ENCODE peak calls at places on chromosomes 1 and 21, in four cellular contexts. X is cardiac muscle cell, G is AG04450, E is heart left ventricle. A is an unnamed sample.
A peak's percentile ranks its signal among the peaks of the same experiment; 100 is the strongest.

GRCh38 chr1:86748622-86749373 is 44.4 kb downstream of the SH3GLB1 start:
- DNase-seq in X (peak; percentile 17), G (no peak), E (no peak), A (no peak)

GRCh38 chr1:153535664-153536585 is at the start of gene S100A6:
- DNase-seq in X (peak; percentile 90), G (peak; percentile 76), E (peak; percentile 93), A (no peak)

GRCh38 chr1:53391982-53392381 is 64.1 kb upstream of the LRP8 start:
- DNase-seq in X (no peak), G (no peak), E (no peak), A (no peak)

GRCh38 chr21:38798481-38798882 is 7.2 kb upstream of the ETS2 start:
- DNase-seq in X (peak; percentile 50), G (no peak), E (no peak), A (peak; percentile 83)

GRCh38 chr1:225347123-225347683 is 80.6 kb downstream of the LBR start:
- DNase-seq in X (peak; percentile 54), G (no peak), E (no peak), A (no peak)

GRCh38 chr1:57316291-57316690 is 107.6 kb downstream of the DAB1 start:
- DNase-seq in X (no peak), G (no peak), E (no peak), A (no peak)

GRCh38 chr1:39981957-39982356 is 27.0 kb downstream of the MFSD2A start:
- DNase-seq in X (peak; percentile 82), G (peak; percentile 71), E (no peak), A (no peak)

GRCh38 chr1:33273402-33273801 is 17.1 kb downstream of the ZNF362 start:
- DNase-seq in X (no peak), G (no peak), E (no peak), A (no peak)

GRCh38 chr1:116268211-116268610 is 104.8 kb upstream of the ATP1A1 start:
- DNase-seq in X (peak; percentile 37), G (no peak), E (no peak), A (peak; percentile 81)

GRCh38 chr1:228340686-228341449 is 65.8 kb downstream of the TRIM11 start:
- DNase-seq in X (peak; percentile 11), G (no peak), E (peak; percentile 55), A (no peak)

GRCh38 chr1:66253330-66253921 is 280.5 kb upstream of the SGIP1 start:
- DNase-seq in X (peak; percentile 84), G (peak; percentile 52), E (no peak), A (no peak)

GRCh38 chr1:187038789-187039188 is 210.0 kb downstream of the PLA2G4A start:
- DNase-seq in X (peak; percentile 46), G (peak; percentile 7), E (no peak), A (no peak)

GRCh38 chr1:84143796-84144565 is at the start of gene PRKACB:
- DNase-seq in X (peak; percentile 57), G (no peak), E (no peak), A (no peak)

GRCh38 chr1:26853600-26853999 is 9.3 kb upstream of the SFN start:
- DNase-seq in X (no peak), G (no peak), E (no peak), A (no peak)

GRCh38 chr1:76033800-76034475 is 40.6 kb upstream of the ST6GALNAC3 start:
- DNase-seq in X (no peak), G (no peak), E (no peak), A (no peak)

GRCh38 chr1:93324486-93325464 is 20.9 kb upstream of the DR1 start:
- DNase-seq in X (peak; percentile 53), G (no peak), E (no peak), A (peak; percentile 77)

GRCh38 chr21:29181799-29182470 is 51.5 kb downstream of the MAP3K7CL start:
- DNase-seq in X (peak; percentile 89), G (peak; percentile 73), E (no peak), A (no peak)

GRCh38 chr1:109425391-109425790 is 857 bp downstream of the PSMA5 start:
- DNase-seq in X (peak; percentile 25), G (no peak), E (no peak), A (no peak)

GRCh38 chr1:54376085-54377039 is 29.8 kb downstream of the SSBP3 start:
- DNase-seq in X (no peak), G (no peak), E (no peak), A (no peak)

GRCh38 chr1:69700770-69701169 is 133.0 kb downstream of the LRRC7 start:
- DNase-seq in X (peak; percentile 32), G (no peak), E (no peak), A (no peak)

GRCh38 chr1:34606504-34606903 is 148.3 kb upstream of the GJB5 start:
- DNase-seq in X (no peak), G (no peak), E (no peak), A (no peak)
- H3K27me3 ChIP-seq in X (peaks cover 25% of the 10 kb centered on the region), G (peaks cover 3% of the 10 kb centered on the region), E (peaks cover under 1% of the 10 kb centered on the region), A (peaks cover 3% of the 10 kb centered on the region)

DNA sequence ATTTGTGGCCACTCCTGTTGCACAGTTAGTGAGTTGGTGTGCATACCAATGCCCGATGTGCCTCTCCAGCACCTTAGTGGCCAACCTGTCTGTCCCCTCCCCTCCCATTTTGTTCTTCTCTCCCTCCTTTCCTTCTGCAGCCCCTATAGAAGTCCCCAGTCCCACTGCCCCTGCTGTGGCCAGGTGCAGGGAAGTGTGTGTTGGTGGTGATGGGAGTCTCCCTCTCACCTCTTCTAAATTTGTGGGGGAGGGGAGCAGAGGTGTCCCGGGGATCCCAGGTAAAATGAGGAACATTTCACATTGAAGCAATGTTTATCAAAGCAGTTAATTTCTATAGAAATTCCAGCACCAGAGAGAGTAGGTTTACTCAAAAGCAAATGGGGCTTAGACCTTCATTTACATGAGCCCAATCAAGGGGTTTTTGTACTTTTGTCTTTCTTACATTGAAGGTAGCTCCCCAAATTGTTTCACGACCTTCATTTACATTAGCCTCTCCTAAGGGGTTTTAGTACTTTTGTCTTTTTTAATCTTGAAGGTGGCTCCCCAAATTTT is 3.0 kb upstream of the C1orf21 start:
- DNase-seq in X (no peak), G (no peak), E (no peak), A (no peak)
- H3K27me3 ChIP-seq in X (peaks cover 9% of the 10 kb centered on the region), G (peaks cover 1% of the 10 kb centered on the region), E (no peaks in the 10 kb centered on the region), A (no peaks in the 10 kb centered on the region)

DNA sequence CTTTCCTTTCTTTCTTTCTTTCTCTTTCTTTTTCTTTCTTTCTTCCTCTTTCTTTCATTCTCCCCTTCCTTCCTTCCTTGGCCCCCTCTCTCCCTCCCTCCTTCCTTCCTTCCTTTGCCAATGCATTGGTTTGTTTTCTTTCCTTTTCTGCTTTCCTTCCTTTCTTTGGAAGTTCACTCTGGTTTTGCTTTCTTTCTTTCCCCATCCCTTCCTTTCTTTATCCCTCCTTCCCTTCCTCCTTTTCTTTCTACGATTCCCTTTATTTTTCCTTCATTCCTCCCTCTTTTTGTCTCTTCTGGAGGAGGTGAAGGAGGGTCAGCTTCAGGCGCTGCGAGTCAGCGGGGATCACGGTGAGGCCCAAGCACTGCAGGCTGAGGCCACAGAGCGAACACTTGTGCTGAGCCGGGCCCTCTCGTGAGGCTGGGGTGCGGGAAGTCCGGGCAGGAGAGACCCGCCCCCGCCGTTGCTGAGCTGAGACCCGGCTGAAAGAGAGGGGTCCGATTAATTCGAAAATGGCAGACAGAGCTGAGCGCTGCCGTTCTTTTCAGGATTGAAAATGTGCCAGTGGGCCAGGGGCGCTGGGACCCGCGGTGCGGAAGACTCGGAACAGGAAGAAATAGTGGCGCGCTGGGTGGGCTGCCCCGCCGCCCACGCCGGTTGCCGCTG is 1.5 kb downstream of the SIM2 start:
- DNase-seq in X (no peak), G (no peak), E (no peak), A (no peak)
- H3K27me3 ChIP-seq in X (peaks cover 100% of the 10 kb centered on the region), G (peaks cover 90% of the 10 kb centered on the region), E (peaks cover 100% of the 10 kb centered on the region), A (peaks cover 99% of the 10 kb centered on the region)

GRCh38 chr1:6419397-6419802 is 319 bp downstream of the HES2 start:
- DNase-seq in X (no peak), G (no peak), E (no peak), A (no peak)

GRCh38 chr1:6419803-6420593 is at the start of gene HES2:
- DNase-seq in X (no peak), G (no peak), E (no peak), A (no peak)

GRCh38 chr1:6420594-6421042 is 899 bp upstream of the HES2 start:
- DNase-seq in X (no peak), G (no peak), E (no peak), A (no peak)

GRCh38 chr1:6417961-6418667 is 1.6 kb downstream of the HES2 start:
- DNase-seq in X (no peak), G (no peak), E (no peak), A (no peak)

DNA sequence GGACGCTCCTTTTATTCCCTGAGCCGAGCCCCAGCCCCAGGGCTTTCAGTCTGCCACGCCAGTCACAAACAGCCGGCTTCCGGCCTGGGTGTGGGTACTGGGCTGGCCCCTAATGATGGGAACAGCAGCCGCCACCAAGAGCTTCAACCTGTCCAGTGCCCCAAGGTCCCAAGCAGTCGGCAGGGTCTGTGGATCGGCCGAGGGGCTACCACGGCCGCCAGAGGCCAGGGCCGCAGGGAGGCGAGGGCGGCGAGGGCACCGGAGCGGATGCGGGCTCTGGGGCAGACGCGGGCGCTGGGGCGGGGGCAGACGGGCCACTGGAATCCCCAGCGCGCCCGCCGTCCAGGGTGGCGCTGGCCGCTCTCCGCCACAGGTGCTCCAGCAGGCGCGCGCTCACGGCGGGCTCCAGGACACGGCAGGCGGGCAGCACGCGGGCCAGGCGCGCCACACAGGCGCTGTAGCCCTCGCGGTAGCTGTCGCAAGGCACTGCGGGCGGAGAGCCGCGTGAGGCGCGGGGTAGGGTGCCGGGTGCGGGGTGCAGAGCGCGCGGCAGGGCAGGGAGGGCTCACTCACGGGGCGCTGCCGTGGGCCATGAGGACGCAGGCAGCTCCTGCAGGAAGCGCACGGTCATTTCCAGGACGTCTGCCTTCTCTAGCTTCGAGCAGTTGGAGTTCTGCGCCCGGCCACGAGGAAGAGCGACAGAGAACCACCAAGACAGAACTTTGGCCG is 887 bp downstream of the HES2 start:
- DNase-seq in X (no peak), G (no peak), E (no peak), A (no peak)
- H3K27me3 ChIP-seq in X (peaks cover 99% of the 10 kb centered on the region), G (peaks cover 61% of the 10 kb centered on the region), E (peaks cover 82% of the 10 kb centered on the region), A (peaks cover 3% of the 10 kb centered on the region)

GRCh38 chr1:997728-998050 is 2.2 kb downstream of the HES4 start:
- DNase-seq in X (no peak), G (no peak), E (peak; percentile 69), A (no peak)
- H3K27me3 ChIP-seq in X (peaks cover 55% of the 10 kb centered on the region), G (peaks cover 12% of the 10 kb centered on the region), E (no peaks in the 10 kb centered on the region), A (peaks cover 28% of the 10 kb centered on the region)

A was measured in keratinocyte.